ENCODE peak calls at places on chromosomes 3 and 15, in eight cellular contexts. One of them, this sample, is unnamed.

GRCh38 chr3:191300422-191300821 is 28.8 kb upstream of the CCDC50 start:
- DNase-seq in fibroblast of pulmonary artery: no peak
- DNase-seq in stomach: no peak
- DNase-seq in psoas muscle: no peak
- DNase-seq in prostate gland: no peak
- DNase-seq in HFF-Myc: no peak
- DNase-seq in AG04450: no peak
- DNase-seq in AG04449: no peak
- DNase-seq in this sample: no peak

GRCh38 chr3:98099848-98100247 is 12.9 kb downstream of the OR5AC2 start:
- DNase-seq in fibroblast of pulmonary artery: no peak
- DNase-seq in stomach: no peak
- DNase-seq in psoas muscle: no peak
- DNase-seq in prostate gland: no peak
- DNase-seq in HFF-Myc: no peak
- DNase-seq in AG04450: no peak
- DNase-seq in AG04449: no peak
- DNase-seq in this sample: no peak

GRCh38 chr15:77821188-77821958 is 188.7 kb upstream of the LINGO1 start:
- DNase-seq in fibroblast of pulmonary artery: peak
- DNase-seq in stomach: peak
- DNase-seq in psoas muscle: no peak
- DNase-seq in prostate gland: peak
- DNase-seq in HFF-Myc: peak
- DNase-seq in AG04450: peak
- DNase-seq in AG04449: no peak
- DNase-seq in this sample: no peak

GRCh38 chr15:98394546-98394945 is 253.8 kb upstream of the IGF1R start:
- DNase-seq in fibroblast of pulmonary artery: no peak
- DNase-seq in stomach: no peak
- DNase-seq in psoas muscle: no peak
- DNase-seq in prostate gland: no peak
- DNase-seq in HFF-Myc: no peak
- DNase-seq in AG04450: no peak
- DNase-seq in AG04449: no peak
- DNase-seq in this sample: no peak

GRCh38 chr3:49518441-49518840 is 35.8 kb upstream of the BSN start:
- DNase-seq in fibroblast of pulmonary artery: no peak
- DNase-seq in stomach: no peak
- DNase-seq in psoas muscle: no peak
- DNase-seq in prostate gland: no peak
- DNase-seq in HFF-Myc: no peak
- DNase-seq in AG04450: no peak
- DNase-seq in AG04449: no peak
- DNase-seq in this sample: no peak

GRCh38 chr3:23921052-23921511 is 4.2 kb downstream of the RPL15 start:
- DNase-seq in fibroblast of pulmonary artery: no peak
- DNase-seq in stomach: no peak
- DNase-seq in psoas muscle: no peak
- DNase-seq in prostate gland: no peak
- DNase-seq in HFF-Myc: no peak
- DNase-seq in AG04450: no peak
- DNase-seq in AG04449: no peak
- DNase-seq in this sample: no peak

GRCh38 chr15:68524753-68525584 is 53.8 kb upstream of the CORO2B start:
- DNase-seq in fibroblast of pulmonary artery: peak
- DNase-seq in stomach: no peak
- DNase-seq in psoas muscle: no peak
- DNase-seq in prostate gland: no peak
- DNase-seq in HFF-Myc: no peak
- DNase-seq in AG04450: peak
- DNase-seq in AG04449: peak
- DNase-seq in this sample: no peak

GRCh38 chr3:184740509-184741258 is 28.8 kb upstream of the MAGEF1 start:
- DNase-seq in fibroblast of pulmonary artery: peak
- DNase-seq in stomach: peak
- DNase-seq in psoas muscle: no peak
- DNase-seq in prostate gland: peak
- DNase-seq in HFF-Myc: no peak
- DNase-seq in AG04450: no peak
- DNase-seq in AG04449: no peak
- DNase-seq in this sample: no peak

GRCh38 chr3:70360985-70361384 is 48.5 kb upstream of the MDFIC2 start:
- DNase-seq in fibroblast of pulmonary artery: peak
- DNase-seq in stomach: no peak
- DNase-seq in psoas muscle: no peak
- DNase-seq in prostate gland: no peak
- DNase-seq in HFF-Myc: no peak
- DNase-seq in AG04450: no peak
- DNase-seq in AG04449: no peak
- DNase-seq in this sample: no peak

GRCh38 chr15:69140306-69140705 is 20.1 kb upstream of the GLCE start:
- DNase-seq in fibroblast of pulmonary artery: peak
- DNase-seq in stomach: no peak
- DNase-seq in psoas muscle: no peak
- DNase-seq in prostate gland: peak
- DNase-seq in HFF-Myc: no peak
- DNase-seq in AG04450: no peak
- DNase-seq in AG04449: no peak
- DNase-seq in this sample: no peak

GRCh38 chr3:36496734-36497133 is 116.4 kb downstream of the STAC start:
- DNase-seq in fibroblast of pulmonary artery: peak
- DNase-seq in stomach: no peak
- DNase-seq in psoas muscle: no peak
- DNase-seq in prostate gland: no peak
- DNase-seq in HFF-Myc: no peak
- DNase-seq in AG04450: no peak
- DNase-seq in AG04449: peak
- DNase-seq in this sample: no peak

GRCh38 chr15:41180206-41180789 is 50.3 kb downstream of the EXD1 start:
- DNase-seq in fibroblast of pulmonary artery: no peak
- DNase-seq in stomach: no peak
- DNase-seq in psoas muscle: no peak
- DNase-seq in prostate gland: no peak
- DNase-seq in HFF-Myc: no peak
- DNase-seq in AG04450: no peak
- DNase-seq in AG04449: no peak
- DNase-seq in this sample: no peak

GRCh38 chr3:51942603-51943450 is 664 bp downstream of the PARP3 start:
- DNase-seq in fibroblast of pulmonary artery: peak
- DNase-seq in stomach: peak
- DNase-seq in psoas muscle: peak
- DNase-seq in prostate gland: peak
- DNase-seq in HFF-Myc: no peak
- DNase-seq in AG04450: no peak
- DNase-seq in AG04449: no peak
- DNase-seq in this sample: no peak

GRCh38 chr15:100193277-100193860 is 148.4 kb downstream of the ADAMTS17 start:
- DNase-seq in fibroblast of pulmonary artery: no peak
- DNase-seq in stomach: no peak
- DNase-seq in psoas muscle: peak
- DNase-seq in prostate gland: no peak
- DNase-seq in HFF-Myc: no peak
- DNase-seq in AG04450: no peak
- DNase-seq in AG04449: no peak
- DNase-seq in this sample: peak

DNA sequence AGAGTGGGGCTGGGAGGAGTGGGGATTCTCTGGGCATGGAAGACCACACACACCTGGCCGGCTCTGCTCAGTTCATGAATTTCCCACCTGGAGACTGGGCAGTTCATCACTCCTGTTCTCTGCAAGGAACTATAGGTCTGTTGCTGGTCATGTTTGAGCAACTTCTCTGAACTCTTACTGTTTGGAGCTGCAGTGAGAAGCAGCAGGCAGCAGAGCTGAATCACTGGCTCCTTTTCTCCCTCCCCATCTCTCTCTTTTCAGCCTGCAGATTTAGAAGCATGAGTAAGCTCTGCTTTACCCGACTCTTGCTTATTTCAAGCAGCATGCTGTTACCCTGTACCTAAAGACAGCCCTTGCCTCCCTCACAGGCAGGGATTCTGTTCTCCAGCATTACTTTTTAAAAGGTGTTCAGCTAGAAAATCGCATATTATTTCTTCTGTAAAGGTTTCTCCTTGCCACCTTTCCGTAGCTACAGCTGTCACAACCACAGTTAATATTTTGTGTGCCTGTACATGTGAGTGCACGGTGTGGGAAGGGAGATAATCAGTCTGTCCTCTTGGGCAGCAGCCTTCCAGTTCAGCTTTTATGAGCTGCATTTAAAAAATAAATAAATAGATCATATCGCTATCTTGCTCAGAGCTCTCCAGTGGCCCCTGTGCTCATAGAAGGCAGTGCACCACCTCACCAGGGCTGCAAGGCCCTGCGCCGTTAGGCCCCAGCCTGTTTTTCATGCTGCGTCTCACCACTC is 131.6 kb downstream of the CHCHD6 start:
- DNase-seq in fibroblast of pulmonary artery: peak
- DNase-seq in stomach: no peak
- DNase-seq in psoas muscle: no peak
- DNase-seq in prostate gland: peak
- DNase-seq in HFF-Myc: no peak
- DNase-seq in AG04450: peak
- DNase-seq in AG04449: no peak
- DNase-seq in this sample: no peak
- TF ChIP-seq CTCF in fibroblast of pulmonary artery: peak
- TF ChIP-seq CTCF in stomach: no peak
- TF ChIP-seq CTCF in psoas muscle: no peak
- TF ChIP-seq CTCF in prostate gland: peak
- TF ChIP-seq CTCF in HFF-Myc: peak
- TF ChIP-seq CTCF in AG04450: peak
- TF ChIP-seq CTCF in AG04449: peak
- TF ChIP-seq CTCF in this sample: peak

GRCh38 chr3:112813723-112814171 is 32.9 kb downstream of the CD200R1L start:
- DNase-seq in fibroblast of pulmonary artery: peak
- DNase-seq in stomach: no peak
- DNase-seq in psoas muscle: no peak
- DNase-seq in prostate gland: no peak
- DNase-seq in HFF-Myc: no peak
- DNase-seq in AG04450: no peak
- DNase-seq in AG04449: peak
- DNase-seq in this sample: no peak

GRCh38 chr3:112815981-112816380 is 30.7 kb downstream of the CD200R1L start:
- DNase-seq in fibroblast of pulmonary artery: no peak
- DNase-seq in stomach: no peak
- DNase-seq in psoas muscle: no peak
- DNase-seq in prostate gland: no peak
- DNase-seq in HFF-Myc: no peak
- DNase-seq in AG04450: peak
- DNase-seq in AG04449: no peak
- DNase-seq in this sample: no peak

GRCh38 chr3:112811917-112812660 is 34.6 kb downstream of the CD200R1L start:
- DNase-seq in fibroblast of pulmonary artery: no peak
- DNase-seq in stomach: no peak
- DNase-seq in psoas muscle: no peak
- DNase-seq in prostate gland: no peak
- DNase-seq in HFF-Myc: no peak
- DNase-seq in AG04450: no peak
- DNase-seq in AG04449: no peak
- DNase-seq in this sample: no peak

GRCh38 chr3:112813016-112813415 is 33.6 kb downstream of the CD200R1L start:
- DNase-seq in fibroblast of pulmonary artery: no peak
- DNase-seq in stomach: no peak
- DNase-seq in psoas muscle: no peak
- DNase-seq in prostate gland: no peak
- DNase-seq in HFF-Myc: no peak
- DNase-seq in AG04450: no peak
- DNase-seq in AG04449: no peak
- DNase-seq in this sample: no peak

DNA sequence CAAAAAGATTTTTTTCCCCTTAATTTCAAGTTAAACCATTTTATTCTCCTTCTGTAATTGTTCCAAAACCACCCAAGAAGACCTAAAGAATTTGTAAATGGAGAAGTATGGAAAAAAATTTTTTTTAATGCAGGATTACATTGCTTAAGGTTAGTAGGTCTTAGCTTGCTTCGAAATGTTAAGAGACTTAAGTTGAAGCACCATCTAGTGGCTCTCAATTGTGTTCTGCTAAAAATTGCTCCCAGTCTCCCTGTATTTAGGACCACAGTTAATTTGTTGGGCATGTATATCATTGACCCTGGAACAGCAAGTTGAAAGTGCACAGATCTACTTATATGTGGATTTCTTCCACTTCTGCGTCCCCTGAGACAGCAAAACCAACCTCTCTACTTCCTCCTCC is 32.4 kb downstream of the CD200R1L start:
- DNase-seq in fibroblast of pulmonary artery: peak
- DNase-seq in stomach: no peak
- DNase-seq in psoas muscle: no peak
- DNase-seq in prostate gland: no peak
- DNase-seq in HFF-Myc: peak
- DNase-seq in AG04450: peak
- DNase-seq in AG04449: peak
- DNase-seq in this sample: no peak
- TF ChIP-seq CTCF in fibroblast of pulmonary artery: peak
- TF ChIP-seq CTCF in stomach: no peak
- TF ChIP-seq CTCF in psoas muscle: peak
- TF ChIP-seq CTCF in prostate gland: peak
- TF ChIP-seq CTCF in HFF-Myc: peak
- TF ChIP-seq CTCF in AG04450: peak
- TF ChIP-seq CTCF in AG04449: peak
- TF ChIP-seq CTCF in this sample: peak

DNA sequence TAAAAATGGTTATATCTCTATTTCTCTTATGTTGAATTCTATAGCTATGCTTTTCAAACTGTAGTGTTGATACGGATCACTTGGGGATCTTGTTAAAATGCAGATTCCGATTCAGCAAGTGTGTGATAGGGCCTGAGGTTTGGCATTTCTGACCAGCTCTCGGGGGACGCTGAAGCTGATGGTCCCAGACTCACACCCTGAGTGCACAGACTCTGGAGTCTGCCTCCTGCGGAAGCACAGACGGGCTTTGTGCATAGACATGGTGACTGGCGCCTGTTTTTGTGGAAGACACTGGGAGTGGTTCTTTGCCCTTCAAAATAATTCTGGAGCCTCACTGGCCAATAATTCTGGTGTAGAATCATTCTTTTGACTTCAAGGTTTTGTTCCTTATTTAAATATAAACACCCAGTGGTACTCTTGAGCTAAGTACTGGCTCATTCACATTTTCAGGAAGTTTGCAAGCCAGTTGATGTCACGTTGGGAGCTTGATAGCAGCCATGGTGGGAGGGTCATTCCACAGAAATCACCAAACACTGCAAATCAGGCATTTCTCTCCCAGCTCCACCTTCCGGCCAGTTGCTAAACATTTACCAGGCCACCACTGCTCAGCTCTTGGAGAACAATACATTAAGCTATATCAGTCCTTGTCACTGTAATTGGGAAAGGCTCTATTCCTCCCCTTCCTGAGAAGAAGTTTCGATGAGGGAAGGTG is 19.2 kb downstream of the CLDN11 start:
- DNase-seq in fibroblast of pulmonary artery: no peak
- DNase-seq in stomach: no peak
- DNase-seq in psoas muscle: no peak
- DNase-seq in prostate gland: no peak
- DNase-seq in HFF-Myc: no peak
- DNase-seq in AG04450: no peak
- DNase-seq in AG04449: no peak
- DNase-seq in this sample: no peak
- TF ChIP-seq CTCF in fibroblast of pulmonary artery: no peak
- TF ChIP-seq CTCF in stomach: no peak
- TF ChIP-seq CTCF in psoas muscle: no peak
- TF ChIP-seq CTCF in prostate gland: no peak
- TF ChIP-seq CTCF in HFF-Myc: no peak
- TF ChIP-seq CTCF in AG04450: no peak
- TF ChIP-seq CTCF in AG04449: no peak
- TF ChIP-seq CTCF in this sample: no peak

GRCh38 chr3:10002951-10003350 is 16.3 kb upstream of the EMC3 start:
- DNase-seq in fibroblast of pulmonary artery: no peak
- DNase-seq in stomach: no peak
- DNase-seq in psoas muscle: no peak
- DNase-seq in prostate gland: no peak
- DNase-seq in HFF-Myc: no peak
- DNase-seq in AG04450: no peak
- DNase-seq in AG04449: no peak
- DNase-seq in this sample: no peak
- TF ChIP-seq CTCF in fibroblast of pulmonary artery: no peak
- TF ChIP-seq CTCF in stomach: no peak
- TF ChIP-seq CTCF in psoas muscle: no peak
- TF ChIP-seq CTCF in prostate gland: no peak
- TF ChIP-seq CTCF in HFF-Myc: no peak
- TF ChIP-seq CTCF in AG04450: no peak
- TF ChIP-seq CTCF in AG04449: no peak
- TF ChIP-seq CTCF in this sample: no peak

This sample was measured in type B pancreatic cell.